ENCODE peak calls at places on chromosome 20, in four cellular contexts. Z is NAMALWA, D is lower lobe of right lung, B is anterior cingulate cortex. W is an unnamed sample.

GRCh38 chr20:4672948-4673347 is 48.8 kb upstream of the PRND start:
- DNase-seq in D (no peak), Z (no peak), B (no peak), W (no peak)

GRCh38 chr20:54356726-54357235 is 118.6 kb upstream of the DOK5 start:
- DNase-seq in B (no peak), Z (no peak), D (no peak), W (no peak)

GRCh38 chr20:62376112-62377063 is 9.3 kb upstream of the LAMA5 start:
- DNase-seq in Z (no peak), B (no peak), D (no peak), W (no peak)

GRCh38 chr20:62989201-62989601 is 17.6 kb downstream of the BHLHE23 start:
- DNase-seq in D (no peak), Z (no peak), B (no peak), W (no peak)

GRCh38 chr20:1663917-1664316 is 6.3 kb upstream of the SIRPG start:
- DNase-seq in Z (no peak), D (no peak), B (no peak), W (no peak)

GRCh38 chr20:3420211-3420707 is 12.8 kb upstream of the DNAAF9 start:
- DNase-seq in Z (no peak), D (peak; percentile 66), B (no peak), W (no peak)

GRCh38 chr20:10250902-10251301 is 32.3 kb downstream of the SNAP25 start:
- DNase-seq in D (no peak), Z (no peak), B (no peak), W (no peak)

GRCh38 chr20:8709627-8710026 is 359.3 kb upstream of the PLCB4 start:
- DNase-seq in B (no peak), Z (no peak), D (no peak), W (no peak)

GRCh38 chr20:63955281-63955845 is 853 bp downstream of the UCKL1 start:
- DNase-seq in B (peak; percentile 54), D (peak; percentile 74), Z (no peak), W (no peak)

GRCh38 chr20:58696411-58696961 is 3.9 kb downstream of the NPEPL1 start:
- DNase-seq in D (no peak), Z (no peak), B (no peak), W (no peak)

GRCh38 chr20:11389188-11389587 is 528.5 kb upstream of the BTBD3 start:
- DNase-seq in D (no peak), B (no peak), Z (no peak), W (no peak)

GRCh38 chr20:58699246-58700107 is 6.9 kb downstream of the NPEPL1 start:
- DNase-seq in D (no peak), Z (no peak), B (no peak), W (no peak)

GRCh38 chr20:54345817-54346216 is 129.6 kb upstream of the DOK5 start:
- DNase-seq in Z (no peak), B (no peak), D (no peak), W (no peak)

GRCh38 chr20:17205261-17205660 is 21.6 kb upstream of the PCSK2 start:
- DNase-seq in Z (no peak), D (no peak), B (no peak), W (no peak)

GRCh38 chr20:38589967-38590681 is 9.1 kb downstream of the ADIG start:
- DNase-seq in B (no peak), Z (no peak), D (no peak), W (no peak)

GRCh38 chr20:16518068-16518783 is 55.0 kb downstream of the KIF16B start:
- DNase-seq in D (no peak), B (peak; percentile 3), Z (peak; percentile 59), W (no peak)

GRCh38 chr20:49385471-49385870 is 97.0 kb downstream of the KCNB1 start:
- DNase-seq in D (no peak), Z (peak; percentile 80), B (no peak), W (no peak)

GRCh38 chr20:58245181-58245891 is 16.9 kb upstream of the ANKRD60 start:
- DNase-seq in B (no peak), Z (no peak), D (no peak), W (no peak)

GRCh38 chr20:14723614-14724013 is 386.2 kb upstream of the FLRT3 start:
- DNase-seq in D (no peak), B (no peak), Z (no peak), W (no peak)

GRCh38 chr20:49149281-49150045 is 38.7 kb downstream of the STAU1 start:
- DNase-seq in D (no peak), Z (no peak), B (no peak), W (no peak)

GRCh38 chr20:47396762-47397476 is 40.4 kb upstream of the ZMYND8 start:
- DNase-seq in B (no peak), Z (no peak), D (no peak), W (no peak)

GRCh38 chr20:22453244-22454080 is 130.9 kb downstream of the FOXA2 start:
- DNase-seq in Z (no peak), D (no peak), B (no peak), W (no peak)

GRCh38 chr20:40191573-40191972 is 497.5 kb downstream of the MAFB start:
- DNase-seq in B (no peak), D (no peak), Z (no peak), W (no peak)

GRCh38 chr20:37901667-37902503 is 1.0 kb upstream of the VSTM2L start:
- DNase-seq in B (no peak), D (no peak), Z (peak; percentile 42), W (peak; percentile 40)

GRCh38 chr20:36548704-36549627 is 7.6 kb downstream of the MYL9 start:
- DNase-seq in D (no peak), Z (no peak), B (no peak), W (no peak)

GRCh38 chr20:32206383-32207210 is 946 bp downstream of the PLAGL2 start:
- DNase-seq in Z (no peak), D (no peak), B (no peak), W (no peak)

GRCh38 chr20:7883741-7884140 is 56.5 kb downstream of the HAO1 start:
- DNase-seq in D (no peak), Z (no peak), B (no peak), W (no peak)

GRCh38 chr20:10922941-10923340 is 249.1 kb upstream of the JAG1 start:
- DNase-seq in D (no peak), B (no peak), Z (no peak), W (no peak)

GRCh38 chr20:63915471-63915870 is 20.5 kb downstream of the DNAJC5 start:
- DNase-seq in D (no peak), Z (no peak), B (peak; percentile 63), W (no peak)

GRCh38 chr20:20037960-20038359 is 14.3 kb downstream of the CRNKL1 start:
- DNase-seq in D (no peak), Z (no peak), B (no peak), W (peak; percentile 83)

GRCh38 chr20:59829415-59830106 is 103.9 kb downstream of the SYCP2 start:
- DNase-seq in B (no peak), D (no peak), Z (no peak), W (no peak)

GRCh38 chr20:792248-792647 is 23.9 kb upstream of the SLC52A3 start:
- DNase-seq in B (no peak), D (no peak), Z (no peak), W (no peak)

GRCh38 chr20:44066645-44067606 is 120.1 kb downstream of the JPH2 start:
- DNase-seq in Z (no peak), D (no peak), B (no peak), W (no peak)

GRCh38 chr20:54061106-54061881 is 9.1 kb downstream of the BCAS1 start:
- DNase-seq in D (no peak), Z (no peak), B (no peak), W (no peak)

GRCh38 chr20:15289337-15289736 is 951.9 kb upstream of the FLRT3 start:
- DNase-seq in B (no peak), D (no peak), Z (no peak), W (no peak)

GRCh38 chr20:43444107-43444506 is 13.6 kb upstream of the SRSF6 start:
- DNase-seq in D (no peak), Z (no peak), B (no peak), W (no peak)

GRCh38 chr20:61723538-61724257 is 342.0 kb downstream of the TAF4 start:
- DNase-seq in B (no peak), Z (no peak), D (no peak), W (no peak)

GRCh38 chr20:63215101-63216040 is 560 bp downstream of the YTHDF1 start:
- DNase-seq in Z (peak; percentile 55), D (no peak), B (no peak), W (peak; percentile 7)

GRCh38 chr20:10453241-10453640 is 18.1 kb downstream of the SLX4IP start:
- DNase-seq in Z (peak; percentile 66), D (no peak), B (no peak), W (no peak)